ENCODE peak calls at places on chromosomes 3 and 15, in four cellular contexts. D is IMR-90, V is K562, K is GM12878. M is an unnamed sample.

GRCh38 chr15:63999177-63999576 is 47.1 kb downstream of the DAPK2 start:
- DNase-seq in D (no peak), V (no peak), K (no peak), M (no peak)

GRCh38 chr3:53089511-53089910 is 40.7 kb downstream of the RFT1 start:
- DNase-seq in D (no peak), V (no peak), K (no peak), M (no peak)

GRCh38 chr15:50907866-50908208 is 646 bp upstream of the AP4E1 start:
- DNase-seq in D (peak; percentile 28), V (no peak), K (no peak), M (peak; percentile 62)

GRCh38 chr3:80750637-80751036 is 982.8 kb upstream of the ROBO1 start:
- DNase-seq in D (no peak), V (no peak), K (no peak), M (no peak)

GRCh38 chr3:16377196-16377595 is 112.2 kb downstream of the OXNAD1 start:
- DNase-seq in D (no peak), V (no peak), K (peak; percentile 75), M (no peak)

GRCh38 chr15:50810128-50810527 is 44.6 kb upstream of the SPPL2A start:
- DNase-seq in D (no peak), V (no peak), K (no peak), M (no peak)

GRCh38 chr3:127857270-127857801 is 35.0 kb upstream of the MGLL start:
- DNase-seq in D (peak; percentile 11), V (no peak), K (no peak), M (no peak)

GRCh38 chr3:169812844-169813677 is at the start of the genes LRRC34 and LRRIQ4:
- DNase-seq in D (peak; percentile 43), V (no peak), K (peak; percentile 44), M (peak; percentile 77)

GRCh38 chr3:147702499-147702898 is 293.3 kb downstream of the ZIC1 start:
- DNase-seq in D (no peak), V (no peak), K (no peak), M (no peak)

GRCh38 chr3:157248590-157249425 is 88.9 kb upstream of the CCNL1 start:
- DNase-seq in D (peak; percentile 94), V (no peak), K (no peak), M (peak; percentile 94)

GRCh38 chr15:89652666-89653065 is 2.6 kb downstream of the KIF7 start:
- DNase-seq in D (no peak), V (no peak), K (no peak), M (no peak)

GRCh38 chr15:34584996-34585395 is 1.5 kb upstream of the GOLGA8B start:
- DNase-seq in D (no peak), V (no peak), K (no peak), M (no peak)

GRCh38 chr15:34582461-34583357 is 742 bp downstream of the GOLGA8B start:
- DNase-seq in D (peak; percentile 8), V (peak; percentile 75), K (no peak), M (peak; percentile 42)

GRCh38 chr15:34583399-34584320 is at the start of gene GOLGA8B:
- DNase-seq in D (peak; percentile 41), V (peak; percentile 88), K (no peak), M (peak; percentile 54)

GRCh38 chr15:34584321-34584668 is 844 bp upstream of the GOLGA8B start:
- DNase-seq in D (no peak), V (peak; percentile 18), K (no peak), M (no peak)

DNA sequence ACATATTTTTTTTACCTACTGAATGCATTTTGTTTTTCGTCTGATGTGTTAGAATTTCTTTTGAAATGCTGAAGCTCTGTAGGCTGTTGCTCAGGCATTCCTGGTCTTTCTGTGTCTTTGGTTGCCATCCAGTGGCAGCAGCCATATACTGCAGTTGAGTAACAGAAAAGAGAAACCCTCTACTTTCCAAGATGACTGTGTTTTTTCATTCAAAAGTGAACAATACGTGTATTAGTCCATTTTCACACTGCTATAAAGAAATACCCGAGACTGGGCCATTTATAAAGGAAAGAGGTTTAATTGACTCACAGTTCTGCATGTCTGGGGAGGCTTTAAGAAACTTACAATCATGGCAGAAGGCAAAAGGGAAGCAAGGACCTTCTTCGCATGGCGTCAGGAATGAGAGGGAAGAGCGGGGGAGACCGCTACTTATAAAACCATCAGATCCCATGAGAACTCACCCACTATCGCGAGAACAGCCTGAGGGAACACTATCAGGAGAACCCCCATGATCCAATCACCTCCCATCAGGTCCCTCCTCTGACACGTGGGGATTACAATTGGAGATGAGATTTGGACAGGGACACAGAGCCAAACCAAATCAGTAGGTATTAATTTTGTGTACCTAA is 4.7 kb upstream of the GOLGA8B start:
- DNase-seq in D (peak; percentile 80), V (peak; percentile 72), K (no peak), M (peak; percentile 74)
- TF ChIP-seq POLR2A in D (peak; percentile 90), V (peak; percentile 84), K (peak; percentile 56), M (no peak)

GRCh38 chr3:195151866-195152526 is 119.0 kb downstream of the XXYLT1 start:
- DNase-seq in D (peak; percentile 92), V (no peak), K (no peak), M (peak; percentile 92)
- TF ChIP-seq FOS in D (peak; percentile 88), V (no peak), K (no peak), M (peak; percentile 92)

GRCh38 chr3:129249284-129250065 is at the start of gene COPG1:
- DNase-seq in D (peak; percentile 87), V (peak; percentile 89), K (peak; percentile 72), M (peak; percentile 94)
- TF ChIP-seq POLR2A in D (peak; percentile 97), V (peak; percentile 92), K (peak; percentile 98), M (peak; percentile 98)

GRCh38 chr15:70035719-70036077 is 62.0 kb downstream of the TLE3 start:
- DNase-seq in D (no peak), V (no peak), K (peak; percentile 71), M (no peak)
- TF ChIP-seq FOS in D (no peak), V (no peak), K (no peak), M (no peak)

GRCh38 chr15:73991260-73991659 is 835 bp downstream of the STOML1 start:
- DNase-seq in D (no peak), V (no peak), K (no peak), M (peak; percentile 53)

GRCh38 chr15:73990250-73991005 is 1.7 kb downstream of the STOML1 start:
- DNase-seq in D (no peak), V (no peak), K (no peak), M (no peak)

GRCh38 chr15:73993211-73993994 is 1.1 kb upstream of the PML start:
- DNase-seq in D (no peak), V (no peak), K (no peak), M (no peak)

GRCh38 chr15:73992594-73992898 is 451 bp upstream of the STOML1 start:
- DNase-seq in D (no peak), V (no peak), K (no peak), M (no peak)

GRCh38 chr15:73991726-73992593 is at the start of gene STOML1:
- DNase-seq in D (peak; percentile 93), V (peak; percentile 94), K (no peak), M (peak; percentile 90)
- TF ChIP-seq POLR2A in D (peak; percentile 38), V (peak; percentile 70), K (peak; percentile 79), M (peak; percentile 67)

M was measured in endothelial cell of umbilical vein.